ENCODE peak calls at places on chromosomes 4 and X, in six cellular contexts. F is NCI-H2029; K is neuronal stem cell; X is ACHN; E is effector memory CD8-positive, alpha-beta T cell; Y is activated CD4-positive, alpha-beta T cell treated with anti-CD3 and anti-CD28 coated beads for 36 hours. L is an unnamed sample.
A peak's percentile ranks its signal among the peaks of the same experiment; 100 is the strongest.

GRCh38 chr4:100299019-100299418 is 108.8 kb upstream of the DDIT4L start:
- DNase-seq in F (no peak), K (no peak), X (peak; percentile 55), E (no peak), Y (no peak), L (no peak)

GRCh38 chrX:105821471-105822081 is 763 bp upstream of the NRK start:
- DNase-seq in F (no peak), K (no peak), X (peak; percentile 58), E (no peak), Y (no peak), L (no peak)

GRCh38 chr4:24070117-24070516 is 180.3 kb upstream of the PPARGC1A start:
- DNase-seq in F (no peak), K (no peak), X (peak; percentile 63), E (no peak), Y (no peak), L (no peak)

GRCh38 chrX:119990409-119990994 is 47.0 kb upstream of the NKAP start:
- DNase-seq in F (no peak), K (no peak), X (no peak), E (no peak), Y (peak; percentile 8), L (no peak)

GRCh38 chr4:137775701-137776100 is 243.4 kb upstream of the PCDH18 start:
- DNase-seq in F (no peak), K (no peak), X (no peak), E (no peak), Y (no peak), L (no peak)

GRCh38 chr4:169079942-169080827 is 70.1 kb upstream of the CBR4 start:
- DNase-seq in F (no peak), K (no peak), X (peak; percentile 45), E (no peak), Y (peak; percentile 41), L (peak; percentile 44)

GRCh38 chrX:111955916-111956315 is 79.9 kb downstream of the TRPC5OS start:
- DNase-seq in F (no peak), K (no peak), X (no peak), E (no peak), Y (no peak), L (peak; percentile 15)

GRCh38 chr4:30838346-30838745 is 118.2 kb downstream of the PCDH7 start:
- DNase-seq in F (no peak), K (no peak), X (no peak), E (no peak), Y (no peak), L (no peak)

GRCh38 chr4:111689214-111689613 is 456.0 kb upstream of the FAM241A start:
- DNase-seq in F (no peak), K (no peak), X (no peak), E (no peak), Y (no peak), L (no peak)

GRCh38 chr4:30801876-30802275 is 81.7 kb downstream of the PCDH7 start:
- DNase-seq in F (no peak), K (no peak), X (no peak), E (no peak), Y (no peak), L (no peak)

GRCh38 chrX:31126205-31126604 is 54.4 kb upstream of the FTHL17 start:
- DNase-seq in F (no peak), K (no peak), X (no peak), E (no peak), Y (no peak), L (no peak)

GRCh38 chrX:2511326-2511725 is 10.6 kb upstream of the DHRSX start:
- DNase-seq in F (no peak), K (no peak), X (no peak), E (no peak), Y (no peak), L (no peak)

GRCh38 chr4:183541081-183542045 is 36.5 kb downstream of the ING2 start:
- DNase-seq in F (no peak), K (peak; percentile 52), X (no peak), E (no peak), Y (no peak), L (no peak)

GRCh38 chr4:11525085-11525484 is 96.4 kb upstream of the HS3ST1 start:
- DNase-seq in F (no peak), K (no peak), X (no peak), E (no peak), Y (no peak), L (no peak)

L was measured in NCI-H2171 treated with DMSO at 0.1 percent for 48 hours.